ENCODE peak calls at places on chromosomes 11 and 22, in seven cellular contexts. P, V, M, U, E, F and Y are unnamed samples. For H3K9me3, the result is how much of the 10 kb centered on the place peaks cover.

GRCh38 chr22:37484115-37485005 is 1.8 kb downstream of the MFNG start:
- DNase-seq in V (peak), F (peak), M (peak), P (peak), E (peak), U (peak), Y (no peak)

GRCh38 chr11:85918910-85919794 is 64.0 kb downstream of the CCDC83 start:
- DNase-seq in U (no peak), F (no peak), V (no peak), M (no peak), E (no peak), P (no peak), Y (no peak)

GRCh38 chr11:65212226-65212801 is 30.6 kb downstream of the CAPN1 start:
- DNase-seq in M (peak), U (peak), V (no peak), E (no peak), P (peak), F (no peak), Y (no peak)

GRCh38 chr22:24952837-24953293 is 349 bp downstream of the KIAA1671 start:
- DNase-seq in F (peak), E (peak), V (no peak), P (peak), M (peak), U (peak), Y (no peak)

GRCh38 chr11:21783954-21784353 is 408.9 kb upstream of the ANO5 start:
- DNase-seq in V (no peak), M (no peak), U (no peak), P (no peak), F (no peak), E (no peak), Y (no peak)

GRCh38 chr11:29227816-29228215 is 789.0 kb downstream of the KCNA4 start:
- DNase-seq in F (no peak), V (no peak), P (no peak), E (no peak), M (no peak), U (no peak), Y (no peak)

GRCh38 chr11:91199866-91200265 is 977.0 kb upstream of the CHORDC1 start:
- DNase-seq in F (no peak), M (no peak), U (no peak), P (no peak), V (no peak), E (no peak), Y (no peak)

GRCh38 chr11:123073343-123074057 is 11.6 kb upstream of the HSPA8 start:
- DNase-seq in M (peak), U (no peak), F (no peak), V (no peak), P (no peak), E (no peak), Y (no peak)

GRCh38 chr11:115758011-115758410 is 253.8 kb upstream of the CADM1 start:
- DNase-seq in M (no peak), F (no peak), P (no peak), V (no peak), U (no peak), E (no peak), Y (no peak)

GRCh38 chr11:116263770-116264169 is 509.0 kb downstream of the BUD13 start:
- DNase-seq in P (no peak), V (no peak), M (no peak), F (no peak), U (no peak), E (no peak), Y (no peak)

GRCh38 chr11:105968021-105968697 is 53.9 kb downstream of the MSANTD4 start:
- DNase-seq in P (no peak), F (no peak), M (no peak), V (no peak), U (no peak), E (no peak), Y (no peak)

GRCh38 chr11:13288375-13289029 is 10.9 kb downstream of the BMAL1 start:
- DNase-seq in V (no peak), P (no peak), F (no peak), E (no peak), U (no peak), M (no peak), Y (no peak)

GRCh38 chr11:133833101-133833898 is 12.0 kb downstream of the SPATA19 start:
- DNase-seq in U (peak), V (no peak), E (no peak), M (no peak), P (no peak), F (no peak), Y (no peak)

GRCh38 chr11:95521862-95522261 is 267.7 kb downstream of the FAM76B start:
- DNase-seq in U (no peak), V (no peak), F (no peak), M (no peak), P (no peak), E (no peak), Y (no peak)

GRCh38 chr22:33006220-33006954 is 51.8 kb downstream of the SYN3 start:
- DNase-seq in U (peak), V (peak), P (no peak), F (no peak), E (no peak), M (no peak), Y (no peak)

GRCh38 chr11:93559681-93560080 is 16.5 kb upstream of the SMCO4 start:
- DNase-seq in U (no peak), P (no peak), V (no peak), M (no peak), F (no peak), E (no peak), Y (no peak)

GRCh38 chr22:42685941-42686666 is 34.6 kb downstream of the A4GALT start:
- DNase-seq in M (no peak), V (no peak), F (peak), P (peak), U (no peak), E (peak), Y (no peak)

GRCh38 chr22:28813772-28814518 is 13.6 kb upstream of the XBP1 start:
- DNase-seq in F (peak), U (peak), E (peak), P (peak), M (peak), V (peak), Y (peak)

GRCh38 chr11:2578934-2579280 is 120.9 kb downstream of the KCNQ1OT1 start:
- DNase-seq in E (peak), V (peak), F (peak), U (peak), P (peak), M (no peak), Y (peak)

GRCh38 chr11:19395050-19395449 is 154.3 kb upstream of the E2F8 start:
- DNase-seq in M (no peak), F (no peak), E (no peak), U (no peak), V (no peak), P (no peak), Y (no peak)

GRCh38 chr22:47497666-47498065 is 735.2 kb downstream of the TBC1D22A start:
- DNase-seq in F (peak), U (no peak), E (no peak), M (no peak), P (no peak), V (no peak), Y (no peak)

GRCh38 chr11:13826505-13827278 is 135.8 kb upstream of the SPON1 start:
- DNase-seq in P (no peak), F (no peak), M (no peak), U (no peak), V (no peak), E (no peak), Y (no peak)

GRCh38 chr22:47618611-47619010 is 856.2 kb downstream of the TBC1D22A start:
- DNase-seq in F (no peak), U (peak), V (no peak), P (no peak), E (no peak), M (peak), Y (peak)

GRCh38 chr11:26837154-26837553 is 115.3 kb upstream of the SLC5A12 start:
- DNase-seq in P (no peak), U (no peak), M (no peak), F (no peak), V (no peak), E (no peak), Y (no peak)

GRCh38 chr22:47166446-47167016 is 404.1 kb downstream of the TBC1D22A start:
- DNase-seq in P (peak), V (peak), M (peak), F (peak), E (no peak), U (peak), Y (peak)

GRCh38 chr11:76415073-76415472 is 29.7 kb upstream of the EMSY start:
- DNase-seq in E (no peak), P (no peak), V (no peak), M (no peak), U (no peak), F (no peak), Y (no peak)

GRCh38 chr11:134277176-134278001 is 1.2 kb downstream of the GLB1L3 start:
- DNase-seq in U (no peak), M (peak), V (no peak), E (no peak), F (no peak), P (no peak), Y (no peak)

GRCh38 chr11:69114811-69115523 is 40.8 kb upstream of the SMIM38 start:
- DNase-seq in U (no peak), M (no peak), F (no peak), E (no peak), P (no peak), V (peak), Y (no peak)

GRCh38 chr22:32204211-32204855 is 540 bp downstream of the RFPL2 start:
- DNase-seq in V (peak), M (no peak), U (no peak), P (no peak), E (no peak), F (no peak), Y (no peak)

GRCh38 chr22:49398115-49398514 is 429.6 kb downstream of the BRD1 start:
- DNase-seq in F (no peak), E (no peak), M (peak), U (peak), V (no peak), P (no peak), Y (peak)

GRCh38 chr22:49396817-49397216 is 430.9 kb downstream of the BRD1 start:
- DNase-seq in U (no peak), M (peak), V (no peak), E (no peak), P (no peak), F (no peak), Y (peak)

GRCh38 chr22:49400136-49400865 is 427.4 kb downstream of the BRD1 start:
- DNase-seq in V (no peak), M (peak), F (no peak), E (no peak), U (peak), P (peak), Y (peak)

GRCh38 chr22:49400866-49401598 is 426.6 kb downstream of the BRD1 start:
- DNase-seq in P (peak), F (no peak), M (peak), U (peak), V (no peak), E (no peak), Y (peak)

GRCh38 chr22:49398646-49399045 is 429.0 kb downstream of the BRD1 start:
- DNase-seq in V (no peak), P (no peak), F (no peak), M (peak), U (peak), E (no peak), Y (peak)
- H3K9me3 ChIP-seq in V (under half), P (under half), F (under half), M (under half), U (under half), E (under half), Y (under half)

GRCh38 chr11:62664405-62665074 is 470 bp downstream of the C11orf98 start:
- DNase-seq in M (peak), E (peak), U (no peak), V (no peak), F (no peak), P (peak), Y (no peak)
- TF ChIP-seq POLR2A in M (no peak), E (no peak), U (no peak), V (no peak), F (no peak), P (no peak), Y (no peak)

GRCh38 chr22:19757985-19758895 is 2.3 kb upstream of the TBX1 start:
- DNase-seq in E (no peak), P (no peak), M (no peak), V (no peak), U (no peak), F (no peak), Y (no peak)

GRCh38 chr22:19756288-19757128 is 4.1 kb upstream of the TBX1 start:
- DNase-seq in E (peak), P (no peak), U (peak), M (peak), F (no peak), V (peak), Y (no peak)

GRCh38 chr22:19758896-19759458 is 1.6 kb upstream of the TBX1 start:
- DNase-seq in V (no peak), M (no peak), U (no peak), P (no peak), F (no peak), E (no peak), Y (no peak)

GRCh38 chr22:19755722-19756287 is 4.8 kb upstream of the TBX1 start:
- DNase-seq in P (no peak), M (no peak), V (no peak), F (no peak), E (no peak), U (no peak), Y (no peak)

GRCh38 chr22:19757140-19757984 is 3.2 kb upstream of the TBX1 start:
- DNase-seq in F (no peak), M (no peak), V (no peak), U (no peak), E (peak), P (no peak), Y (no peak)
- H3K4me3 ChIP-seq in F (peak), M (peak), V (peak), U (no peak), E (no peak), P (peak), Y (peak)

DNA sequence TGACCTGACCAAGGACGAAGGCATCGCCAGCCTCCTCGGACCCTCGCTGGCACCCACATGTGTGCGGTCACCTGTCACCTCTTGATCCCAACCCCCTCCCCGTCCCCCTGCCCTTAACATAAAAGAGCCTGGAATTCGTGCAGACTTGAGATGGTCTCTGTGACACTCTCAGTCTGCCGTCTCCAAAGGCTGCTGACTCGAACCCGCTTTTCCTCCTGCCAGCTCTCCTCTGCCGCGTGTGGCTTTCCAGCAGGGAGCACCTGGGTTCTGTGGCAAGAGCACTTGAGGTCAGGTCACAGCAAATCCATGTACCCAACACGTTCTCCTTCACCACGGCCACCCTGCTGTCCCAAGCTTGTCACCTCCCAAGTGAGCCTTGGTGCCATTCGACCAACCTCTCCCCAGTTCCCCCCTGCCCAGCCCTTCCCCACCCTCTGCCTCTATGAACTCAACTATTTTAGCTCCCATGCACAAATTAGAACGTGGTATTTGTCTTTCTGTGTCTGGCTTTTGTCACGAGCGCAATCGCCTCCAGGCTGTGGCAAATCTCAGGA is 207.6 kb downstream of the BRD1 start:
- DNase-seq in P (no peak), U (peak), E (no peak), M (no peak), V (peak), F (no peak), Y (no peak)
- H3K9me3 ChIP-seq in P (under half), U (under half), E (under half), M (under half), V (under half), F (under half), Y (under half)

GRCh38 chr11:118918128-118918685 is 7.5 kb downstream of the BCL9L start:
- DNase-seq in E (peak), U (peak), F (peak), P (peak), V (peak), M (peak), Y (peak)
- TF ChIP-seq POLR2A in E (peak), U (no peak), F (no peak), P (no peak), V (no peak), M (no peak), Y (no peak)